ENCODE peak calls at places on chromosomes 11 and 22, in nine cellular contexts. T is brain microvascular endothelial cell, M is IMR-90, Q is fibroblast of lung, W is lung, L is A549, C is GM23338, Y is heart right ventricle, K is MM.1S. I is an unnamed sample.

GRCh38 chr11:665707-666281 is 28.7 kb downstream of the DRD4 start:
- DNase-seq in Y (no peak), Q (peak), M (peak), K (no peak), L (no peak), W (no peak), T (no peak), C (no peak), I (no peak)

GRCh38 chr11:19578871-19579270 is 133.8 kb upstream of the NAV2 start:
- DNase-seq in M (no peak), W (no peak), C (no peak), L (no peak), T (no peak), Y (no peak), K (no peak), Q (no peak), I (no peak)

GRCh38 chr11:43573233-43573632 is 107.3 kb upstream of the HSD17B12 start:
- DNase-seq in K (peak), Q (no peak), C (peak), T (no peak), M (no peak), W (no peak), Y (no peak), L (no peak), I (no peak)

GRCh38 chr11:85187992-85188391 is 439.2 kb downstream of the DLG2 start:
- DNase-seq in K (no peak), L (no peak), Q (no peak), M (no peak), T (no peak), C (no peak), Y (no peak), W (no peak), I (no peak)

GRCh38 chr11:9120659-9121350 is 29.4 kb upstream of the SCUBE2 start:
- DNase-seq in T (no peak), L (peak), W (no peak), M (no peak), C (peak), Q (no peak), K (no peak), Y (no peak), I (no peak)

GRCh38 chr11:11396290-11397042 is 43.4 kb upstream of the CSNK2A3 start:
- DNase-seq in W (no peak), C (no peak), T (peak), K (no peak), Q (peak), Y (no peak), L (no peak), M (peak), I (no peak)

GRCh38 chr11:106621479-106621878 is 396.8 kb downstream of the GUCY1A2 start:
- DNase-seq in L (no peak), Q (no peak), K (no peak), M (no peak), C (no peak), T (no peak), Y (no peak), W (no peak), I (no peak)

GRCh38 chr11:124039557-124039956 is 1.6 kb downstream of the OR10G7 start:
- DNase-seq in W (no peak), L (no peak), Y (no peak), T (no peak), M (no peak), K (no peak), C (peak), Q (no peak), I (no peak)

GRCh38 chr22:35630891-35631290 is 13.8 kb upstream of the MB start:
- DNase-seq in K (no peak), M (no peak), Q (no peak), C (no peak), Y (no peak), W (no peak), T (no peak), L (no peak), I (no peak)

GRCh38 chr11:80722616-80723015 is 1281.8 kb upstream of the TENM4 start:
- DNase-seq in T (peak), Y (no peak), M (no peak), K (no peak), L (no peak), Q (peak), W (no peak), C (no peak), I (no peak)

GRCh38 chr22:27474112-27474571 is 327.4 kb downstream of the MN1 start:
- DNase-seq in K (no peak), W (no peak), Q (no peak), C (no peak), L (no peak), Y (no peak), T (peak), M (no peak), I (no peak)

GRCh38 chr22:30606455-30607299 is at the start of gene TCN2:
- DNase-seq in K (peak), W (peak), Q (peak), L (peak), C (peak), T (peak), Y (peak), M (peak), I (peak)

GRCh38 chr11:12625438-12626071 is 48.7 kb upstream of the TEAD1 start:
- DNase-seq in W (no peak), L (no peak), Y (no peak), M (peak), T (peak), C (no peak), Q (peak), K (no peak), I (no peak)

GRCh38 chr11:12834630-12835029 is 160.4 kb downstream of the TEAD1 start:
- DNase-seq in Y (no peak), W (no peak), L (no peak), T (no peak), C (no peak), K (no peak), M (no peak), Q (no peak), I (no peak)

GRCh38 chr11:15541079-15541478 is 426.4 kb downstream of the INSC start:
- DNase-seq in T (no peak), M (no peak), Q (no peak), W (no peak), C (no peak), K (no peak), Y (no peak), L (no peak), I (no peak)

GRCh38 chr11:72589802-72590761 is 84.1 kb downstream of the PDE2A start:
- DNase-seq in M (no peak), T (no peak), L (peak), W (no peak), C (peak), K (peak), Y (peak), Q (peak), I (peak)
- H3K4me3 ChIP-seq in M (no peak), T (no peak), L (peak), W (no peak), C (peak), K (peak), Y (peak), Q (no peak), I (peak)

GRCh38 chr11:64056213-64056785 is 20.6 kb downstream of the FLRT1 start:
- DNase-seq in Y (no peak), W (no peak), K (no peak), C (no peak), M (no peak), T (no peak), Q (no peak), L (no peak), I (no peak)
- TF ChIP-seq CTCF in Y (no peak), W (no peak), K (no peak), C (no peak), M (no peak), T (no peak), Q (no peak), L (no peak), I (no peak)

DNA sequence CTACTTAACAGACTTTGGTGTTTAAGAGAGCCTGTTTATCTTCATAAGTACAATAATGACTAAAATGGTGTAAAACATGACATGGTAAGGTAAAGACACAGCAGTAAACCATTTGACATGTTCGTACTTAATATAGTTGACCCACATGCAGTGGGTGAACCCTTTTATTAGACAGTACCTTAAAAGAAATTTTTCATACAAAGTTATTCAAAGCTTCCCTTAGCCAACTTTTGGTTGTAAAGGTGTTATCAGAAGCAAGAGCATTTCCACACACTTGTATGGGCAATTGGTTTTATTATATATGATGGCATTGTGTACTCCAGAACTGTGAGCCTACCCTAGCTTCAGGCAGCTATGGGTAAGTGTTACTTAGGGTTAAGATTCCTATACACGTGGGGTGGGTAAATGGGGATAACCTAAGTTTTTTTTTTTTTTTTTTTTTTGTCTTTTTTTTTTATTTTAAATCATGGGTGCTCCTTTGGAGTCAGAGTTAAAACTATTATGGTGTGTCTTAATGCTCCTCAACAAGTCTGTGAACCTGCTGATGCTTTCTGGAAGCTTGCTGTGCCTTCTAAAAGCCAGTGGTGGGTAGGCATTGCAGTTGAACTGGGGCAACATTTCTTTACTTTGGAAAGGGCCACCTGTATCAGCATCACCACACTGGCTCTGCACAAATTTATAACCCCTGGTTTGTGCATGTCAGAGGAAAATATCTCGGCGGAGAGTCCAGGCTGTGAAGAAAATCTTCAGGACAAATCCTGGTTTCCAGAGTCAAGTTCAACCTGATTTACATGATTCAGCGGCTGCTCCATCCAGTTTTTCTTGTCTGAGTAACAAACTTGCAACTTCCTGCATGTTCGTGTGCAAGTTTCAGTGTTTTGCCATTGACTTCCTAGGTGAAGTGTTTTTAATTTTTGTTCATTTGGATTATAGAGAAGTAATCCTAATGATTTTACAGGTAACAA is 3.3 kb downstream of the PCF11 start:
- DNase-seq in C (no peak), Y (no peak), K (no peak), W (no peak), Q (peak), T (peak), L (no peak), M (peak), I (no peak)
- H3K27ac ChIP-seq in C (no peak), Y (no peak), K (peak), W (no peak), Q (no peak), T (no peak), L (no peak), M (no peak), I (peak)

GRCh38 chr11:122155765-122156527 is 39.9 kb upstream of the BLID start:
- DNase-seq in C (no peak), T (no peak), Y (no peak), Q (no peak), L (no peak), K (no peak), W (no peak), M (no peak), I (no peak)
- H3K4me3 ChIP-seq in C (no peak), T (no peak), Y (peak), Q (peak), L (peak), K (no peak), W (no peak), M (no peak), I (no peak)

GRCh38 chr11:34207487-34207886 is 102.1 kb downstream of the NAT10 start:
- DNase-seq in Y (no peak), W (no peak), C (no peak), T (no peak), K (no peak), Q (no peak), L (no peak), M (no peak), I (no peak)

GRCh38 chr11:34213366-34213765 is 107.9 kb downstream of the NAT10 start:
- DNase-seq in L (peak), C (no peak), M (peak), W (no peak), T (no peak), K (no peak), Q (no peak), Y (no peak), I (no peak)

GRCh38 chr11:34206598-34207300 is 101.3 kb downstream of the NAT10 start:
- DNase-seq in L (no peak), M (no peak), Q (peak), Y (no peak), K (no peak), W (no peak), T (no peak), C (no peak), I (no peak)

GRCh38 chr11:34208266-34209135 is 103.1 kb downstream of the NAT10 start:
- DNase-seq in C (no peak), Q (no peak), M (peak), W (no peak), L (peak), K (no peak), Y (no peak), T (no peak), I (no peak)

DNA sequence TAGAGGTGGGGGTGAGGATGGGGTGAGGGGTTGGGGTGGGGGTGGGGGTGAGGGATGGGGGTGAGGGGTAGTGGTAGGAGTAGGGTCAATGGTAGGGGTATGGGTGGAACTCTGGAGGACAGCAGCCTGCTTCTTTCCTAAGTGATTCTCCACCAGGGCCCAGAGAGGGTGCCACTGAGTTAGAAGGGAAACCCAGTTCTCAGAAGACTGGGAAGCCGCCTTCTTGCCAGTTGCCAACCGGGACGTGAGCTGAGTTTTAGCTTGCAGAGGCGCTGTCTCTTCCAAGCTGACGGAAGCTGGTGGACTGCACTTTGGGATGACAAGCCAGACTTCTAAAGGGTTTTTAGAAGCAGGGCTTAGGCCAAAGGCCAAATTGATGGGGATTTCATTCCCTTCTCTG is 104.4 kb downstream of the NAT10 start:
- DNase-seq in C (peak), T (no peak), Y (no peak), M (no peak), W (no peak), Q (no peak), L (no peak), K (no peak), I (no peak)
- TF ChIP-seq CTCF in C (no peak), T (peak), Y (no peak), M (no peak), W (no peak), Q (peak), L (no peak), K (no peak), I (no peak)

DNA sequence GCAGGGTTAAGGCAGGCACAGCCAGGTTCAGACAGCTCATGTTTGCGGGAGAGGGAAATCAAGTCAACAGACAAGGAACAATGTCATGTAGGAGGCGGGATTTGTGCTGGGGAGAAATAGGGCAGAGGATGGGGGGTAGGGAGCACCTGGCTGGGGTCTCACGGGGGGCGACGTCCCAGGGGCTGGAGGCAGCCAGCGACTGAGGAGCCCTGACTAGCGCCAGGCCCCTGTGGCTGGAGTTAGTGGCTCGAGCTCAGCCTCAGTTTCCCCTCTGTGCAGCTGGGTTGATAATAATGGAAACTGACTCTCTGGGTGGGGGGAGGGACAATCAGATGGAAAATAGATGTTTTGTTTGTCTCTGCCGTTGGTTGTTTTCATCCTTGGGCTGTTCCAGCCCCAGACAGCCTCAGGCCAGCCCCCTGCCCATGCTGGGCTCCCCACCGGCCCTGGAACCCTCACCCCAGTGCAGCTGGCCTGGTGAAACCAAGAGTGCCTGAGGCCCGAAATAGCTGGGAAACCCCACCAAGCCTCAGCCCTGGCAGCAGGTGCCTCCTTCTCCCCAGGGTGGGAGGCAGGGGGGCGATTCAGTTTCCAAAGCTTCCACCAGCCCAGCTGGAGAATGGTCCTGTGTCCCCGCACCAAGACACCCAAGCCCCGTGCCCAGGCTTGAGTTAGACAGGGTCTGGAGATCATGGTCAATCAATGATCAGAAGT is 44.1 kb downstream of the IGLL5 start:
- DNase-seq in K (peak), W (no peak), T (no peak), Q (no peak), M (no peak), C (no peak), Y (no peak), L (no peak), I (no peak)
- H3K27ac ChIP-seq in K (peak), W (no peak), T (no peak), Q (no peak), M (no peak), C (no peak), Y (no peak), L (no peak), I (no peak)

GRCh38 chr11:21893468-21893867 is 299.4 kb upstream of the ANO5 start:
- DNase-seq in L (no peak), W (no peak), C (no peak), K (no peak), T (no peak), M (no peak), Y (no peak), Q (no peak), I (no peak)

GRCh38 chr11:21895686-21896085 is 297.2 kb upstream of the ANO5 start:
- DNase-seq in C (no peak), K (no peak), M (no peak), T (no peak), W (no peak), Y (no peak), Q (no peak), L (no peak), I (no peak)

GRCh38 chr11:21897203-21897602 is 295.7 kb upstream of the ANO5 start:
- DNase-seq in K (peak), Y (no peak), M (no peak), W (no peak), L (no peak), C (no peak), Q (no peak), T (no peak), I (no peak)

GRCh38 chr11:21894492-21894891 is 298.4 kb upstream of the ANO5 start:
- DNase-seq in Q (no peak), W (no peak), Y (no peak), C (no peak), L (no peak), K (no peak), M (no peak), T (no peak), I (no peak)

DNA sequence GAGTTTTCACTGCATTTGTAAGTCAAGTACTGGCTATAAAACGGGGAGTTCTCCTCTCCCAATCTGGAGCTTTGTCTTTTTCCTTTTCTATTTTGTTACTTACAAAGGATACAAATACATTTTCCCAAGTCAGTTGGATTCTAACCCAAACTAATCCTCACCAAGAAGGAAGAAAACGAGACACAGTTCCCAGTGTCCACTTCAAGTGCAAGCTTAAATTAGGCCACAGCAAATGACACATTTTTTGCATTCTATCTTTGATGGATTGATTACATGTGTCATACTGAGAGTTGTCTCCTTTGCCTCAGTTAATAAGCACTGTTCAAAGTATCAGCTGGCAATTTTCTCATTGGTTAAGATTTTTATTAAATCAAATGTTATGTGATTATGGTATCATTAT is 296.7 kb upstream of the ANO5 start:
- DNase-seq in C (no peak), L (no peak), M (no peak), T (no peak), Y (no peak), K (no peak), W (no peak), Q (no peak), I (no peak)
- H3K4me3 ChIP-seq in C (no peak), L (no peak), M (no peak), T (no peak), Y (no peak), K (no peak), W (no peak), Q (no peak), I (no peak)

GRCh38 chr22:44426981-44427380 is 71.1 kb downstream of the RTL6 start:
- DNase-seq in K (no peak), Y (no peak), T (no peak), W (no peak), L (no peak), C (no peak), Q (no peak), M (no peak), I (no peak)
- TF ChIP-seq CTCF in K (no peak), Y (no peak), T (no peak), W (no peak), L (no peak), C (no peak), Q (no peak), M (no peak), I (no peak)

I was measured in pancreas.